ENCODE peak calls at places on chromosomes 11 and 22, in eight cellular contexts. P is neural crest cell, Z is upper lobe of right lung, K is SJSA1, Q is MV-4-11, O is nucleus accumbens, T is fibroblast of the conjunctiva, W is cardiac septum. S is an unnamed sample.

GRCh38 chr22:49937758-49938564 is 19.5 kb downstream of the CRELD2 start:
- DNase-seq in T (no peak), W (peak), P (no peak), Q (no peak), K (no peak), Z (peak), O (peak), S (no peak)

GRCh38 chr11:19962053-19962794 is 198.1 kb downstream of the DBX1 start:
- DNase-seq in T (no peak), P (no peak), Z (no peak), Q (no peak), W (no peak), O (no peak), K (no peak), S (no peak)

GRCh38 chr11:129323896-129324522 is 51.6 kb upstream of the BARX2 start:
- DNase-seq in Z (no peak), O (peak), K (no peak), T (no peak), W (no peak), Q (peak), P (no peak), S (no peak)

GRCh38 chr11:63937713-63938480 is 905 bp upstream of the NAA40 start:
- DNase-seq in K (no peak), P (no peak), O (no peak), T (no peak), W (no peak), Z (no peak), Q (no peak), S (peak)

GRCh38 chr11:11757871-11758270 is 83.9 kb upstream of the USP47 start:
- DNase-seq in O (no peak), K (no peak), W (no peak), P (no peak), Q (no peak), Z (no peak), T (no peak), S (no peak)

GRCh38 chr22:43288807-43289417 is 54.3 kb downstream of the SCUBE1 start:
- DNase-seq in O (no peak), K (no peak), W (no peak), Q (no peak), P (no peak), T (no peak), Z (no peak), S (no peak)

GRCh38 chr22:49064836-49065235 is 762.8 kb downstream of the BRD1 start:
- DNase-seq in T (no peak), W (peak), K (no peak), Q (no peak), P (no peak), O (no peak), Z (no peak), S (no peak)

GRCh38 chr11:11975201-11976092 is 33.0 kb downstream of the DKK3 start:
- DNase-seq in Z (peak), P (no peak), O (no peak), T (no peak), W (peak), Q (no peak), K (no peak), S (no peak)

GRCh38 chr22:28116261-28116673 is 197.2 kb upstream of the PITPNB start:
- DNase-seq in K (peak), O (no peak), W (no peak), Z (no peak), Q (no peak), T (peak), P (no peak), S (no peak)

GRCh38 chr22:37459211-37459610 is 27.0 kb downstream of the MFNG start:
- DNase-seq in W (no peak), P (no peak), K (no peak), Q (no peak), Z (no peak), O (no peak), T (no peak), S (no peak)

GRCh38 chr11:126339866-126340434 is 15.5 kb upstream of the ST3GAL4 start:
- DNase-seq in P (no peak), K (no peak), T (no peak), O (no peak), Z (peak), Q (no peak), W (no peak), S (no peak)

GRCh38 chr11:119352857-119353260 is 6.4 kb upstream of the MFRP start:
- DNase-seq in T (no peak), Z (no peak), W (no peak), O (no peak), K (no peak), P (no peak), Q (no peak), S (peak)

GRCh38 chr11:70586261-70587094 is 188.1 kb downstream of the CTTN start:
- DNase-seq in K (no peak), O (no peak), W (no peak), Z (peak), P (no peak), Q (no peak), T (no peak), S (no peak)

GRCh38 chr11:1129143-1129665 is 28.5 kb upstream of the MUC5AC start:
- DNase-seq in T (no peak), P (no peak), O (no peak), K (no peak), W (peak), Q (no peak), Z (no peak), S (no peak)

GRCh38 chr11:43503417-43503816 is 144.7 kb downstream of the TTC17 start:
- DNase-seq in O (no peak), Z (no peak), K (no peak), Q (peak), T (no peak), P (no peak), W (no peak), S (no peak)

GRCh38 chr11:120964857-120965256 is 59.0 kb upstream of the TBCEL start:
- DNase-seq in P (no peak), Q (no peak), O (no peak), K (no peak), W (no peak), Z (no peak), T (no peak), S (no peak)

GRCh38 chr11:30585892-30586250 is 282 bp downstream of the MPPED2 start:
- DNase-seq in Q (no peak), W (no peak), Z (peak), T (no peak), P (no peak), K (no peak), O (no peak), S (peak)